ENCODE peak calls at places on chromosomes 16 and 17, in five cellular contexts. One of them, this sample, is unnamed.

GRCh38 chr16:1097800-1098199 is 1.8 kb upstream of the C1QTNF8 start:
- DNase-seq in COR-L47: no peak
- DNase-seq in lower lobe of right lung: no peak
- DNase-seq in retinal pigment epithelial cell: no peak
- DNase-seq in Right ventricle myocardium superior: peak
- DNase-seq in this sample: no peak

GRCh38 chr16:86978445-86979030 is 338.7 kb downstream of the C16orf95 start:
- DNase-seq in retinal pigment epithelial cell: no peak
- DNase-seq in lower lobe of right lung: peak
- DNase-seq in Right ventricle myocardium superior: no peak
- DNase-seq in COR-L47: no peak
- DNase-seq in this sample: no peak

GRCh38 chr16:56874800-56875199 is 9.8 kb downstream of the SLC12A3 start:
- DNase-seq in retinal pigment epithelial cell: no peak
- DNase-seq in Right ventricle myocardium superior: no peak
- DNase-seq in COR-L47: no peak
- DNase-seq in lower lobe of right lung: no peak
- DNase-seq in this sample: no peak

GRCh38 chr17:28147026-28147425 is 104.5 kb downstream of the NLK start:
- DNase-seq in retinal pigment epithelial cell: no peak
- DNase-seq in lower lobe of right lung: no peak
- DNase-seq in Right ventricle myocardium superior: no peak
- DNase-seq in COR-L47: peak
- DNase-seq in this sample: no peak

GRCh38 chr17:52823155-52823554 is 664.6 kb upstream of the CA10 start:
- DNase-seq in lower lobe of right lung: no peak
- DNase-seq in COR-L47: no peak
- DNase-seq in retinal pigment epithelial cell: no peak
- DNase-seq in Right ventricle myocardium superior: no peak
- DNase-seq in this sample: no peak

GRCh38 chr17:79104898-79105600 is 30.4 kb downstream of the ENGASE start:
- DNase-seq in lower lobe of right lung: no peak
- DNase-seq in retinal pigment epithelial cell: no peak
- DNase-seq in Right ventricle myocardium superior: no peak
- DNase-seq in COR-L47: no peak
- DNase-seq in this sample: no peak

GRCh38 chr16:75256871-75257343 is 5.5 kb upstream of the BCAR1 start:
- DNase-seq in retinal pigment epithelial cell: no peak
- DNase-seq in lower lobe of right lung: peak
- DNase-seq in Right ventricle myocardium superior: peak
- DNase-seq in COR-L47: peak
- DNase-seq in this sample: no peak

GRCh38 chr16:20901441-20902112 is 1.0 kb downstream of the LYRM1 start:
- DNase-seq in lower lobe of right lung: peak
- DNase-seq in COR-L47: peak
- DNase-seq in Right ventricle myocardium superior: peak
- DNase-seq in retinal pigment epithelial cell: no peak
- DNase-seq in this sample: no peak

GRCh38 chr17:31286587-31286986 is 10.5 kb downstream of the OMG start:
- DNase-seq in Right ventricle myocardium superior: no peak
- DNase-seq in retinal pigment epithelial cell: no peak
- DNase-seq in lower lobe of right lung: no peak
- DNase-seq in COR-L47: no peak
- DNase-seq in this sample: no peak

GRCh38 chr16:50611332-50611934 is 63.2 kb downstream of the NKD1 start:
- DNase-seq in COR-L47: no peak
- DNase-seq in lower lobe of right lung: no peak
- DNase-seq in Right ventricle myocardium superior: no peak
- DNase-seq in retinal pigment epithelial cell: no peak
- DNase-seq in this sample: no peak

GRCh38 chr17:21278304-21279197 is 6.0 kb upstream of the MAP2K3 start:
- DNase-seq in retinal pigment epithelial cell: no peak
- DNase-seq in lower lobe of right lung: peak
- DNase-seq in COR-L47: no peak
- DNase-seq in Right ventricle myocardium superior: peak
- DNase-seq in this sample: no peak

GRCh38 chr17:57600092-57600491 is 145.0 kb downstream of the CCDC182 start:
- DNase-seq in Right ventricle myocardium superior: no peak
- DNase-seq in retinal pigment epithelial cell: no peak
- DNase-seq in lower lobe of right lung: no peak
- DNase-seq in COR-L47: no peak
- DNase-seq in this sample: no peak

GRCh38 chr17:15893333-15894024 is 51.5 kb upstream of the ADORA2B start:
- DNase-seq in Right ventricle myocardium superior: no peak
- DNase-seq in lower lobe of right lung: no peak
- DNase-seq in COR-L47: no peak
- DNase-seq in retinal pigment epithelial cell: no peak
- DNase-seq in this sample: no peak

GRCh38 chr16:19753815-19754643 is 36.0 kb downstream of the IQCK start:
- DNase-seq in retinal pigment epithelial cell: no peak
- DNase-seq in Right ventricle myocardium superior: no peak
- DNase-seq in COR-L47: no peak
- DNase-seq in lower lobe of right lung: no peak
- DNase-seq in this sample: no peak

GRCh38 chr16:55291847-55292246 is 32.2 kb upstream of the IRX6 start:
- DNase-seq in retinal pigment epithelial cell: no peak
- DNase-seq in Right ventricle myocardium superior: no peak
- DNase-seq in COR-L47: no peak
- DNase-seq in lower lobe of right lung: no peak
- DNase-seq in this sample: no peak

GRCh38 chr16:86199871-86200700 is 301.1 kb downstream of the IRF8 start:
- DNase-seq in Right ventricle myocardium superior: no peak
- DNase-seq in COR-L47: no peak
- DNase-seq in lower lobe of right lung: no peak
- DNase-seq in retinal pigment epithelial cell: no peak
- DNase-seq in this sample: no peak

GRCh38 chr17:80981062-80981902 is 10.4 kb upstream of the CHMP6 start:
- DNase-seq in retinal pigment epithelial cell: no peak
- DNase-seq in COR-L47: no peak
- DNase-seq in lower lobe of right lung: no peak
- DNase-seq in Right ventricle myocardium superior: no peak
- DNase-seq in this sample: no peak

GRCh38 chr16:58030136-58030840 is 4.7 kb downstream of the MMP15 start:
- DNase-seq in lower lobe of right lung: no peak
- DNase-seq in Right ventricle myocardium superior: no peak
- DNase-seq in COR-L47: no peak
- DNase-seq in retinal pigment epithelial cell: no peak
- DNase-seq in this sample: no peak

GRCh38 chr17:17060001-17060929 is 18.0 kb downstream of the MPRIP start:
- DNase-seq in COR-L47: no peak
- DNase-seq in Right ventricle myocardium superior: no peak
- DNase-seq in lower lobe of right lung: no peak
- DNase-seq in retinal pigment epithelial cell: no peak
- DNase-seq in this sample: no peak

GRCh38 chr17:10243905-10244844 is 45.8 kb upstream of the GAS7 start:
- DNase-seq in retinal pigment epithelial cell: no peak
- DNase-seq in Right ventricle myocardium superior: no peak
- DNase-seq in COR-L47: no peak
- DNase-seq in lower lobe of right lung: peak
- DNase-seq in this sample: no peak

GRCh38 chr17:18301081-18301480 is 13.7 kb downstream of the TOP3A start:
- DNase-seq in retinal pigment epithelial cell: no peak
- DNase-seq in lower lobe of right lung: no peak
- DNase-seq in Right ventricle myocardium superior: no peak
- DNase-seq in COR-L47: no peak
- DNase-seq in this sample: no peak

GRCh38 chr17:15444805-15445204 is 22.6 kb downstream of the CDRT4 start:
- DNase-seq in retinal pigment epithelial cell: peak
- DNase-seq in COR-L47: no peak
- DNase-seq in lower lobe of right lung: no peak
- DNase-seq in Right ventricle myocardium superior: no peak
- DNase-seq in this sample: no peak

GRCh38 chr17:43784628-43785101 is 4.4 kb downstream of the CFAP97D1 start:
- DNase-seq in Right ventricle myocardium superior: no peak
- DNase-seq in COR-L47: no peak
- DNase-seq in retinal pigment epithelial cell: no peak
- DNase-seq in lower lobe of right lung: no peak
- DNase-seq in this sample: no peak

GRCh38 chr16:56252835-56253234 is 61.5 kb downstream of the GNAO1 start:
- DNase-seq in retinal pigment epithelial cell: no peak
- DNase-seq in lower lobe of right lung: no peak
- DNase-seq in COR-L47: no peak
- DNase-seq in Right ventricle myocardium superior: peak
- DNase-seq in this sample: no peak

GRCh38 chr17:3582921-3583320 is 25.3 kb upstream of the TRPV3 start:
- DNase-seq in COR-L47: no peak
- DNase-seq in retinal pigment epithelial cell: no peak
- DNase-seq in Right ventricle myocardium superior: no peak
- DNase-seq in lower lobe of right lung: peak
- DNase-seq in this sample: no peak

GRCh38 chr16:68707341-68708152 is 29.5 kb upstream of the CDH1 start:
- DNase-seq in retinal pigment epithelial cell: peak
- DNase-seq in lower lobe of right lung: peak
- DNase-seq in Right ventricle myocardium superior: peak
- DNase-seq in COR-L47: no peak
- DNase-seq in this sample: peak

GRCh38 chr16:81537721-81538561 is 93.3 kb downstream of the CMIP start:
- DNase-seq in Right ventricle myocardium superior: peak
- DNase-seq in lower lobe of right lung: peak
- DNase-seq in COR-L47: no peak
- DNase-seq in retinal pigment epithelial cell: no peak
- DNase-seq in this sample: no peak

GRCh38 chr16:71672125-71672524 is 46.1 kb downstream of the MARVELD3 start:
- DNase-seq in retinal pigment epithelial cell: no peak
- DNase-seq in lower lobe of right lung: no peak
- DNase-seq in COR-L47: no peak
- DNase-seq in Right ventricle myocardium superior: no peak
- DNase-seq in this sample: no peak

GRCh38 chr16:53736297-53736696 is 32.3 kb downstream of the FTO start:
- DNase-seq in lower lobe of right lung: no peak
- DNase-seq in retinal pigment epithelial cell: no peak
- DNase-seq in COR-L47: no peak
- DNase-seq in Right ventricle myocardium superior: no peak
- DNase-seq in this sample: no peak

GRCh38 chr17:4948997-4949320 is 629 bp upstream of the PFN1 start:
- DNase-seq in COR-L47: peak
- DNase-seq in Right ventricle myocardium superior: peak
- DNase-seq in retinal pigment epithelial cell: no peak
- DNase-seq in lower lobe of right lung: peak
- DNase-seq in this sample: peak

GRCh38 chr17:32927201-32927723 is 691 bp upstream of the TMEM98 start:
- DNase-seq in lower lobe of right lung: no peak
- DNase-seq in Right ventricle myocardium superior: no peak
- DNase-seq in COR-L47: no peak
- DNase-seq in retinal pigment epithelial cell: peak
- DNase-seq in this sample: no peak

GRCh38 chr16:83473109-83473508 is 334.7 kb upstream of the HSBP1 start:
- DNase-seq in COR-L47: no peak
- DNase-seq in lower lobe of right lung: no peak
- DNase-seq in Right ventricle myocardium superior: no peak
- DNase-seq in retinal pigment epithelial cell: no peak
- DNase-seq in this sample: no peak

GRCh38 chr16:6524501-6524900 is 808.1 kb upstream of the RBFOX1 start:
- DNase-seq in COR-L47: no peak
- DNase-seq in Right ventricle myocardium superior: no peak
- DNase-seq in retinal pigment epithelial cell: no peak
- DNase-seq in lower lobe of right lung: no peak
- DNase-seq in this sample: no peak

GRCh38 chr16:50948268-50948667 is 202.8 kb downstream of the SALL1 start:
- DNase-seq in lower lobe of right lung: no peak
- DNase-seq in retinal pigment epithelial cell: no peak
- DNase-seq in Right ventricle myocardium superior: no peak
- DNase-seq in COR-L47: no peak
- DNase-seq in this sample: no peak

GRCh38 chr16:22217890-22218730 is 12.0 kb downstream of the EEF2K start:
- DNase-seq in Right ventricle myocardium superior: peak
- DNase-seq in lower lobe of right lung: no peak
- DNase-seq in retinal pigment epithelial cell: no peak
- DNase-seq in COR-L47: no peak
- DNase-seq in this sample: no peak

GRCh38 chr16:50260206-50261159 is 5.9 kb upstream of the ADCY7 start:
- DNase-seq in retinal pigment epithelial cell: no peak
- DNase-seq in Right ventricle myocardium superior: no peak
- DNase-seq in COR-L47: no peak
- DNase-seq in lower lobe of right lung: no peak
- DNase-seq in this sample: no peak

GRCh38 chr16:52561910-52562741 is 15.2 kb upstream of the TOX3 start:
- DNase-seq in Right ventricle myocardium superior: no peak
- DNase-seq in retinal pigment epithelial cell: no peak
- DNase-seq in COR-L47: peak
- DNase-seq in lower lobe of right lung: peak
- DNase-seq in this sample: no peak

GRCh38 chr17:66373944-66374817 is 71.8 kb downstream of the PRKCA start:
- DNase-seq in COR-L47: peak
- DNase-seq in lower lobe of right lung: no peak
- DNase-seq in Right ventricle myocardium superior: peak
- DNase-seq in retinal pigment epithelial cell: no peak
- DNase-seq in this sample: peak

GRCh38 chr16:4612977-4613635 is 1.6 kb downstream of the UBALD1 start:
- DNase-seq in COR-L47: no peak
- DNase-seq in lower lobe of right lung: no peak
- DNase-seq in retinal pigment epithelial cell: no peak
- DNase-seq in Right ventricle myocardium superior: no peak
- DNase-seq in this sample: no peak